ENCODE peak calls at places on chromosome 6, in four cellular contexts. H is HCT116, N is HepG2, C is SK-N-SH. D is an unnamed sample.

GRCh38 chr6:33313105-33313708 is 671 bp downstream of the TAPBP start:
- DNase-seq in H (no peak), N (no peak), C (peak; percentile 79), D (no peak)

GRCh38 chr6:161418458-161418945 is 144.6 kb upstream of the AGPAT4 start:
- DNase-seq in H (peak; percentile 68), N (peak; percentile 56), C (peak; percentile 61), D (peak; percentile 72)

GRCh38 chr6:119067091-119067490 is 11.4 kb downstream of the FAM184A start:
- DNase-seq in H (no peak), N (no peak), C (no peak), D (no peak)

GRCh38 chr6:7697820-7698623 is 27.9 kb upstream of the BMP6 start:
- DNase-seq in H (no peak), N (peak; percentile 84), C (no peak), D (no peak)

GRCh38 chr6:19753822-19754221 is 83.3 kb upstream of the ID4 start:
- DNase-seq in H (no peak), N (no peak), C (no peak), D (no peak)

GRCh38 chr6:132204606-132205005 is 196.7 kb downstream of the MOXD1 start:
- DNase-seq in H (no peak), N (no peak), C (no peak), D (no peak)

GRCh38 chr6:24445704-24446103 is 43.0 kb downstream of the MRS2 start:
- DNase-seq in H (no peak), N (no peak), C (no peak), D (no peak)

GRCh38 chr6:170378502-170378901 is 71.9 kb downstream of the FAM120B start:
- DNase-seq in H (no peak), N (no peak), C (no peak), D (no peak)

GRCh38 chr6:6851059-6851658 is 256.6 kb upstream of the RREB1 start:
- DNase-seq in H (peak; percentile 49), N (peak; percentile 12), C (no peak), D (peak; percentile 74)

GRCh38 chr6:52497652-52498408 is 77.7 kb downstream of the EFHC1 start:
- DNase-seq in H (no peak), N (no peak), C (no peak), D (no peak)

GRCh38 chr6:37653933-37654565 is 43.6 kb downstream of the MDGA1 start:
- DNase-seq in H (peak; percentile 47), N (peak; percentile 36), C (peak; percentile 64), D (no peak)

GRCh38 chr6:5634525-5634924 is 372.2 kb downstream of the NRN1 start:
- DNase-seq in H (no peak), N (no peak), C (no peak), D (no peak)

GRCh38 chr6:53441035-53441493 is 92.3 kb upstream of the ELOVL5 start:
- DNase-seq in H (no peak), N (no peak), C (no peak), D (no peak)

GRCh38 chr6:35258858-35259193 is 709 bp upstream of the ZNF76 start:
- DNase-seq in H (peak; percentile 32), N (peak; percentile 52), C (peak; percentile 73), D (peak; percentile 18)

GRCh38 chr6:157068691-157069228 is 254.6 kb downstream of the TMEM242 start:
- DNase-seq in H (no peak), N (no peak), C (no peak), D (no peak)

GRCh38 chr6:16683524-16684194 is 77.6 kb downstream of the ATXN1 start:
- DNase-seq in H (peak; percentile 65), N (peak; percentile 79), C (no peak), D (peak; percentile 3)

DNA sequence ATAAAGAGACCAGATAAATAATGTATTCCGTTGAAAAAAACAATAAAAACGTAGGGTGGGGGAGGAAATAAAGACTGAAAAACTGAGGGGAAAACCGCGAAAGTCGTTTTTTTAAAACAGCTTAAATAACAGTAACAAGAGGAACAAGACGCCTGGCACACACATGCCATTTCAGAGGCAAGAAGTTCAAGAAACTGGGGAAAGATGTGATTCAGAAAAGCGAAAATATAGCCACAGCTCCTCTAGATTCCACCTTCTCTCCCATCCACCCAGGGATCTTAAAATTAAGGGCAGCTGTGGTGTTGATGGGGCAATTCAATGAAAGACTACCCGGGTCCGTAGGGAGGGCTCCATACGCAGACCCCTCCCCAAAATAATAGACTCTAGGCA is 1.3 kb downstream of the EPB41L2 start:
- DNase-seq in H (no peak), N (no peak), C (no peak), D (no peak)
- TF ChIP-seq JUND in H (no peak), N (no peak), C (no peak), D (no peak)

DNA sequence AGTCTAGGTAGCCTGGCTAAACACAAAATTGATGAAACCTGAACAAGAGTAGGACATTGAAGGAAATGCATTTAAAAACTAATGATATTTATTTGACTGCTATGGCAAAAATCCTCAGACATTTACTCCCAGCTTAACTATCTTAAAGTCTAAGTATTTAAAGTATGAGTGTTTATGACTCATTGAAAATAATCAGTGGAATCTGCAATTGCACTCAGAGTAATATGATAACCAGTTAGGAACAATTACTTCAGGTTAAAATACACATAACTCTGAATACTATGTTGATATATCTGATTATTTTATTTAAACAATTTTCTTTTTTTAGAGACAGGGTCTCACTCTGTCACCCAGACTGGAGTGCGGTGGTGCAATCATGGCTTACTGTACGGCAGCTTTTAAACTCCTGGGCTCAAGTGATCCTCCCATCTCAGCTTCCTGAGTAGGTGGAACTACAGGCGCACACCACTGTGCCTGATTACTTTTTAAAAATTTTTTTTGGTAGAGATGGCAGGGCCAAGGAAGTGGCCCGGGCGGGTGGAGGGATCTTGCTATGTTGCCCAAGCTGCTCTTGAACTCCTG is 43.9 kb downstream of the FILIP1 start:
- DNase-seq in H (no peak), N (no peak), C (no peak), D (no peak)
- TF ChIP-seq JUND in H (no peak), N (no peak), C (peak; percentile 84), D (no peak)

DNA sequence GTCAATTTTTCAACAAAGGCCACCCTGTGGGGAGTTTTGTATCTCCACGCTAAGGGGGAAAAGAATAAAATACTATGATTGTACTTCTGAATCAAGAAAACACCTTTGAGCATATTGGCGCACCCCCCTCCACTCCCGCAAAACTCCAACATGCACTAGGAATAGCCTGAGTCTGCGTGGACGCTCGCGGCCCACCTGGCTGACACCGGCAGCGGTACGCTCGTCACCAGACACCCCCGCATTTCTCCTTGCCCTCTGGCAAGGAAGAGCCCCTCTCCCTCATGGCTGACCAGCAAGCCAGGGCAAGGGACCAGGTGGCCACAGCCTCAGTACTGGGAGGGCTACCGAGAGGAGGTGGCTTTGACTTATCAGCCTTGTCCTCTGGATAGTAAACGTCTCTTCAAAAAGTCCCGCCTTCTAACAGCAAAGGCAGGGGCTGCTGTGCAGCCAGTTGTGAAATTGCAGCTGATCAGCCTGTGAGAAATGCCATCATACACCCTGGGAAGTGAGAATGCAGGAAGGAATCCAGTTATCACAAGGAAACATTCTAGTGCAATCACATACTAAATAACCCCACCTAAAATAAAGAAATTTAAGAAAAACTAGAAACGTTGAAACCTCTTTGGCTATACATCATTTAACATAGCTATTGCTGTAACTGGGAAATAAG is 84.2 kb downstream of the HUS1B start:
- DNase-seq in H (no peak), N (no peak), C (no peak), D (no peak)
- TF ChIP-seq JUND in H (no peak), N (no peak), C (no peak), D (no peak)

GRCh38 chr6:129498950-129499870 is 210.8 kb downstream of the ARHGAP18 start:
- DNase-seq in H (peak; percentile 67), N (peak; percentile 58), C (peak; percentile 9), D (peak; percentile 53)

GRCh38 chr6:129499871-129500219 is 210.1 kb downstream of the ARHGAP18 start:
- DNase-seq in H (no peak), N (no peak), C (no peak), D (no peak)

GRCh38 chr6:129502261-129502660 is 207.7 kb downstream of the ARHGAP18 start:
- DNase-seq in H (no peak), N (no peak), C (no peak), D (no peak)

GRCh38 chr6:129501401-129502051 is 208.5 kb downstream of the ARHGAP18 start:
- DNase-seq in H (peak; percentile 98), N (peak; percentile 79), C (no peak), D (peak; percentile 6)

DNA sequence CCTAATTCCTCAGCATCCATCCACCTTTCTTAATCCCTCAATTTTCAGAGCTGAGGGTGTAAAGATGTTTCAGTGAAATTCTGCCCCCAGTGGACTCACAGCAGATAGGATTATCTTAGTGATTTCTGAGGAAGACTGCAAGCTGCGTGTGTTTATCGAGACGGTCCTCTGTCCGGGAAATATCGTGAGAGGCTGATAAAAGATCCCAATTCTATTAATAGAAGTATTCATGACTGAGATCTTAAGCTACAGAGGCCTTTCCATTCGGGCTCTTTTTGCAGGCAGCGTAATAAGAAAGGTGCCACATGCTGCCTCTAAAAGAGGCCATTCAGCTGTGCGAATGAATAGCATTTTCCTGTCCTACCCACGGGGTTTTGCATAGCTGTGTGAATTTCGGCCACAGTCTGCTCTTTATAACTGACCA is 209.0 kb downstream of the ARHGAP18 start:
- DNase-seq in H (peak; percentile 61), N (peak; percentile 44), C (peak; percentile 1), D (no peak)
- TF ChIP-seq JUND in H (no peak), N (no peak), C (no peak), D (no peak)

DNA sequence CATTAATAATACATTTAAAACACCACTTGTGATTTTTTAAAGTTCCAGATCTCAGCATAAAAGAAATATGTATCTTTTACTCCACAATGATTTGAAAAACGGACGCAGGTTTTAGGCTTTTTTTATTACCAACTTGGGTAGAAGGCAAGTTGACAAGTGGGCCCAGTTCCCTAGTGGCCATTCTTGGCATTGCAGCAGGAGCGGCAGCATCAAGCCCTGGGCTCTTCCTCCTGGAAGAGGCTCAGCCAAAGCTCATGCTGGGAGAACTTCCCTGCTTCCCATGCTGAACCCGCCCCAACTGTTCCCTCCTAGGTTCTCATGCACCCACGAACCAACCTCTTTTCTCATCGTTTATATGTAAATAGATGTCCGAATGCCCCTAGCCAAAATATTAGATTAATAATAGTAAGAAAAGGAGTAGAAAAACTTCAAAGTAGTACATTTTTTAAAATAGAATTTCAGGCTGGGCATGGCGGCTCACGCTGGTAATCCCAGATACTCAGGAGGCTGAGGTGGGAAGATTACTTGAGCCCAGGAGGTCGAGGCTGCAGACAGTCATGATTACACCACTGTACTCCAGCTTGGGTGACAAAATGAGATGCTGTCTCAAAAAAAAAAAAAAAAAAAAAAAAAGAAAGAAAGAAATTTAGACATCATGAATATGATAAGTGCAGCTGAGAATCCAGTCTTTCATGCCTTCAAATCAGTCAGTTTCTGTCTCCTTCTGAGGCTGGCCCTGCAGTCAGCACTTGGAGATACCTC is 18.2 kb upstream of the MYB start:
- DNase-seq in H (peak; percentile 68), N (peak; percentile 23), C (peak; percentile 50), D (no peak)
- TF ChIP-seq JUND in H (no peak), N (no peak), C (no peak), D (no peak)

DNA sequence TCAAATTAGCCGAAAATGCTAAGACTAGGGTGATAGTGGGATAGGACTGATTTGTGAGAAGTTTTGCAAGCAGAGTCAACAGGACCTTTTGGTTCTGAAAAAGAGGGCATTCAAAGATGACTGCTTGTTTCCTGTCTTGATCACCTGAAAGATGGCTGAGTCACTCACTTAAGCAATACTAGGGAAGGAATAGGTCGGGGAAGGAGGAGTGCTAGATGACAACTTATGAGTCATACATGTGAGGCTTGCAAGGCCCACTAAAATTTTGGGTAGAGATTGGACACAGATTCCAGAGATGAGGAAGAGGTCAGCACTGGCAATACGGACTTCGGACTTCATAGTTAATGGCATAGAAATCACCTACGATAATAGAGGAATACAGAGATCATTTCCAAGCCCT is 89.2 kb downstream of the FAM83B start:
- DNase-seq in H (peak; percentile 94), N (no peak), C (no peak), D (no peak)
- TF ChIP-seq JUND in H (peak; percentile 99), N (no peak), C (no peak), D (no peak)

D was measured in T47D.